ENCODE peak calls at places on chromosome 13, in six cellular contexts. One of them, this sample, is unnamed.

GRCh38 chr13:40597735-40598365 is 68.6 kb downstream of the FOXO1 start:
- DNase-seq in foreskin melanocyte: no peak
- DNase-seq in substantia nigra: no peak
- DNase-seq in NCI-H2029: no peak
- DNase-seq in WTC11: peak
- DNase-seq in fibroblast of the aortic adventitia: no peak
- DNase-seq in this sample: no peak

GRCh38 chr13:44307255-44307654 is 66.4 kb upstream of the SERP2 start:
- DNase-seq in foreskin melanocyte: peak
- DNase-seq in substantia nigra: no peak
- DNase-seq in NCI-H2029: no peak
- DNase-seq in WTC11: no peak
- DNase-seq in fibroblast of the aortic adventitia: no peak
- DNase-seq in this sample: no peak

GRCh38 chr13:33279898-33280549 is 5.5 kb downstream of the STARD13 start:
- DNase-seq in foreskin melanocyte: peak
- DNase-seq in substantia nigra: no peak
- DNase-seq in NCI-H2029: no peak
- DNase-seq in WTC11: no peak
- DNase-seq in fibroblast of the aortic adventitia: peak
- DNase-seq in this sample: no peak

GRCh38 chr13:111963031-111963430 is 103.9 kb upstream of the SOX1 start:
- DNase-seq in foreskin melanocyte: no peak
- DNase-seq in substantia nigra: no peak
- DNase-seq in NCI-H2029: no peak
- DNase-seq in WTC11: no peak
- DNase-seq in fibroblast of the aortic adventitia: no peak
- DNase-seq in this sample: no peak

GRCh38 chr13:24684600-24684998 is 4.4 kb downstream of the ATP12A start:
- DNase-seq in foreskin melanocyte: peak
- DNase-seq in substantia nigra: no peak
- DNase-seq in NCI-H2029: no peak
- DNase-seq in WTC11: no peak
- DNase-seq in fibroblast of the aortic adventitia: no peak
- DNase-seq in this sample: no peak

GRCh38 chr13:76887070-76887563 is 912 bp upstream of the KCTD12 start:
- DNase-seq in foreskin melanocyte: no peak
- DNase-seq in substantia nigra: no peak
- DNase-seq in NCI-H2029: no peak
- DNase-seq in WTC11: peak
- DNase-seq in fibroblast of the aortic adventitia: no peak
- DNase-seq in this sample: no peak

GRCh38 chr13:103004790-103005307 is 61.4 kb downstream of the SLC10A2 start:
- DNase-seq in foreskin melanocyte: no peak
- DNase-seq in substantia nigra: no peak
- DNase-seq in NCI-H2029: no peak
- DNase-seq in WTC11: no peak
- DNase-seq in fibroblast of the aortic adventitia: no peak
- DNase-seq in this sample: no peak

GRCh38 chr13:99356216-99357089 is 49.3 kb upstream of the GPR183 start:
- DNase-seq in foreskin melanocyte: peak
- DNase-seq in substantia nigra: no peak
- DNase-seq in NCI-H2029: no peak
- DNase-seq in WTC11: no peak
- DNase-seq in fibroblast of the aortic adventitia: peak
- DNase-seq in this sample: no peak

GRCh38 chr13:112690242-112690943 is 555 bp downstream of the ATP11A start:
- DNase-seq in foreskin melanocyte: no peak
- DNase-seq in substantia nigra: no peak
- DNase-seq in NCI-H2029: no peak
- DNase-seq in WTC11: peak
- DNase-seq in fibroblast of the aortic adventitia: peak
- DNase-seq in this sample: no peak

GRCh38 chr13:68439821-68440220 is 1209.7 kb upstream of the PCDH9 start:
- DNase-seq in foreskin melanocyte: no peak
- DNase-seq in substantia nigra: no peak
- DNase-seq in NCI-H2029: no peak
- DNase-seq in WTC11: no peak
- DNase-seq in fibroblast of the aortic adventitia: no peak
- DNase-seq in this sample: no peak

GRCh38 chr13:23399254-23399796 is 34.2 kb downstream of the SACS start:
- DNase-seq in foreskin melanocyte: no peak
- DNase-seq in substantia nigra: no peak
- DNase-seq in NCI-H2029: no peak
- DNase-seq in WTC11: no peak
- DNase-seq in fibroblast of the aortic adventitia: no peak
- DNase-seq in this sample: no peak

GRCh38 chr13:73803997-73804396 is 330.2 kb downstream of the KLF12 start:
- DNase-seq in foreskin melanocyte: no peak
- DNase-seq in substantia nigra: no peak
- DNase-seq in NCI-H2029: no peak
- DNase-seq in WTC11: no peak
- DNase-seq in fibroblast of the aortic adventitia: no peak
- DNase-seq in this sample: no peak

GRCh38 chr13:103156346-103156998 is 90.3 kb upstream of the SLC10A2 start:
- DNase-seq in foreskin melanocyte: no peak
- DNase-seq in substantia nigra: no peak
- DNase-seq in NCI-H2029: no peak
- DNase-seq in WTC11: no peak
- DNase-seq in fibroblast of the aortic adventitia: no peak
- DNase-seq in this sample: no peak

GRCh38 chr13:97310809-97311436 is 88.8 kb downstream of the MBNL2 start:
- DNase-seq in foreskin melanocyte: no peak
- DNase-seq in substantia nigra: no peak
- DNase-seq in NCI-H2029: no peak
- DNase-seq in WTC11: no peak
- DNase-seq in fibroblast of the aortic adventitia: no peak
- DNase-seq in this sample: no peak

GRCh38 chr13:51541809-51542258 is 42.4 kb upstream of the WDFY2 start:
- DNase-seq in foreskin melanocyte: no peak
- DNase-seq in substantia nigra: no peak
- DNase-seq in NCI-H2029: no peak
- DNase-seq in WTC11: no peak
- DNase-seq in fibroblast of the aortic adventitia: no peak
- DNase-seq in this sample: no peak

GRCh38 chr13:48320906-48321510 is 17.5 kb downstream of the RB1 start:
- DNase-seq in foreskin melanocyte: no peak
- DNase-seq in substantia nigra: no peak
- DNase-seq in NCI-H2029: no peak
- DNase-seq in WTC11: no peak
- DNase-seq in fibroblast of the aortic adventitia: no peak
- DNase-seq in this sample: no peak

GRCh38 chr13:63408227-63409202 is 1992.9 kb upstream of the PCDH20 start:
- DNase-seq in foreskin melanocyte: no peak
- DNase-seq in substantia nigra: no peak
- DNase-seq in NCI-H2029: no peak
- DNase-seq in WTC11: no peak
- DNase-seq in fibroblast of the aortic adventitia: peak
- DNase-seq in this sample: no peak

GRCh38 chr13:28602580-28602979 is 56.4 kb upstream of the POMP start:
- DNase-seq in foreskin melanocyte: no peak
- DNase-seq in substantia nigra: no peak
- DNase-seq in NCI-H2029: no peak
- DNase-seq in WTC11: no peak
- DNase-seq in fibroblast of the aortic adventitia: no peak
- DNase-seq in this sample: no peak

GRCh38 chr13:25203256-25203794 is 31.2 kb upstream of the AMER2 start:
- DNase-seq in foreskin melanocyte: no peak
- DNase-seq in substantia nigra: no peak
- DNase-seq in NCI-H2029: no peak
- DNase-seq in WTC11: no peak
- DNase-seq in fibroblast of the aortic adventitia: no peak
- DNase-seq in this sample: no peak

GRCh38 chr13:21037656-21038055 is 23.7 kb downstream of the LATS2 start:
- DNase-seq in foreskin melanocyte: no peak
- DNase-seq in substantia nigra: no peak
- DNase-seq in NCI-H2029: no peak
- DNase-seq in WTC11: no peak
- DNase-seq in fibroblast of the aortic adventitia: no peak
- DNase-seq in this sample: no peak

GRCh38 chr13:47454986-47455385 is 546.1 kb downstream of the SUCLA2 start:
- DNase-seq in foreskin melanocyte: no peak
- DNase-seq in substantia nigra: no peak
- DNase-seq in NCI-H2029: no peak
- DNase-seq in WTC11: no peak
- DNase-seq in fibroblast of the aortic adventitia: peak
- DNase-seq in this sample: no peak

GRCh38 chr13:51318876-51319275 is 20.6 kb upstream of the SERPINE3 start:
- DNase-seq in foreskin melanocyte: no peak
- DNase-seq in substantia nigra: no peak
- DNase-seq in NCI-H2029: no peak
- DNase-seq in WTC11: no peak
- DNase-seq in fibroblast of the aortic adventitia: no peak
- DNase-seq in this sample: no peak

GRCh38 chr13:94054159-94054558 is 425.3 kb downstream of the DCT start:
- DNase-seq in foreskin melanocyte: no peak
- DNase-seq in substantia nigra: no peak
- DNase-seq in NCI-H2029: no peak
- DNase-seq in WTC11: no peak
- DNase-seq in fibroblast of the aortic adventitia: no peak
- DNase-seq in this sample: no peak

GRCh38 chr13:48976677-48977625 is 1.2 kb downstream of the FNDC3A start:
- DNase-seq in foreskin melanocyte: peak
- DNase-seq in substantia nigra: no peak
- DNase-seq in NCI-H2029: no peak
- DNase-seq in WTC11: no peak
- DNase-seq in fibroblast of the aortic adventitia: peak
- DNase-seq in this sample: peak

GRCh38 chr13:30149248-30149647 is 158.1 kb downstream of the KATNAL1 start:
- DNase-seq in foreskin melanocyte: no peak
- DNase-seq in substantia nigra: no peak
- DNase-seq in NCI-H2029: no peak
- DNase-seq in WTC11: no peak
- DNase-seq in fibroblast of the aortic adventitia: no peak
- DNase-seq in this sample: no peak

GRCh38 chr13:54705738-54706137 is 1677.1 kb downstream of the OLFM4 start:
- DNase-seq in foreskin melanocyte: no peak
- DNase-seq in substantia nigra: no peak
- DNase-seq in NCI-H2029: no peak
- DNase-seq in WTC11: no peak
- DNase-seq in fibroblast of the aortic adventitia: no peak
- DNase-seq in this sample: no peak

GRCh38 chr13:51804295-51805172 is 571 bp upstream of the DHRS12 start:
- DNase-seq in foreskin melanocyte: no peak
- DNase-seq in substantia nigra: peak
- DNase-seq in NCI-H2029: no peak
- DNase-seq in WTC11: no peak
- DNase-seq in fibroblast of the aortic adventitia: no peak
- DNase-seq in this sample: no peak

GRCh38 chr13:50081106-50081898 is 66.1 kb downstream of the KCNRG start:
- DNase-seq in foreskin melanocyte: no peak
- DNase-seq in substantia nigra: peak
- DNase-seq in NCI-H2029: no peak
- DNase-seq in WTC11: peak
- DNase-seq in fibroblast of the aortic adventitia: no peak
- DNase-seq in this sample: no peak

GRCh38 chr13:110455941-110456340 is 105.6 kb downstream of the RAB20 start:
- DNase-seq in foreskin melanocyte: peak
- DNase-seq in substantia nigra: peak
- DNase-seq in NCI-H2029: peak
- DNase-seq in WTC11: peak
- DNase-seq in fibroblast of the aortic adventitia: peak
- DNase-seq in this sample: peak

GRCh38 chr13:20136781-20137703 is 23.8 kb downstream of the GJA3 start:
- DNase-seq in foreskin melanocyte: no peak
- DNase-seq in substantia nigra: no peak
- DNase-seq in NCI-H2029: no peak
- DNase-seq in WTC11: peak
- DNase-seq in fibroblast of the aortic adventitia: no peak
- DNase-seq in this sample: no peak

GRCh38 chr13:26693749-26694463 is 66.7 kb downstream of the GPR12 start:
- DNase-seq in foreskin melanocyte: no peak
- DNase-seq in substantia nigra: no peak
- DNase-seq in NCI-H2029: no peak
- DNase-seq in WTC11: no peak
- DNase-seq in fibroblast of the aortic adventitia: no peak
- DNase-seq in this sample: no peak

GRCh38 chr13:41500501-41500900 is 43.2 kb downstream of the RGCC start:
- DNase-seq in foreskin melanocyte: no peak
- DNase-seq in substantia nigra: no peak
- DNase-seq in NCI-H2029: no peak
- DNase-seq in WTC11: no peak
- DNase-seq in fibroblast of the aortic adventitia: no peak
- DNase-seq in this sample: no peak

GRCh38 chr13:27406178-27406939 is 18.1 kb upstream of the GTF3A start:
- DNase-seq in foreskin melanocyte: no peak
- DNase-seq in substantia nigra: no peak
- DNase-seq in NCI-H2029: peak
- DNase-seq in WTC11: no peak
- DNase-seq in fibroblast of the aortic adventitia: peak
- DNase-seq in this sample: no peak

GRCh38 chr13:112839347-112840105 is 129.5 kb upstream of the MCF2L start:
- DNase-seq in foreskin melanocyte: no peak
- DNase-seq in substantia nigra: no peak
- DNase-seq in NCI-H2029: no peak
- DNase-seq in WTC11: no peak
- DNase-seq in fibroblast of the aortic adventitia: peak
- DNase-seq in this sample: no peak

GRCh38 chr13:74246398-74246975 is 112.3 kb upstream of the KLF12 start:
- DNase-seq in foreskin melanocyte: no peak
- DNase-seq in substantia nigra: no peak
- DNase-seq in NCI-H2029: no peak
- DNase-seq in WTC11: no peak
- DNase-seq in fibroblast of the aortic adventitia: peak
- DNase-seq in this sample: no peak

This sample was measured in DMS 273 treated with DMSO at 0.1 percent for 48 hours.